ENCODE peak calls at places on chromosomes 5 and 9, in seven cellular contexts. C is esophagus muscularis mucosa, K is hepatocyte, E is HFFc6, W is AG04450, U is fibroblast of mammary gland, S is chondrocyte. J is an unnamed sample.

GRCh38 chr5:100731768-100732167 is 171.3 kb downstream of the ST8SIA4 start:
- DNase-seq in C (no peak), K (no peak), E (no peak), W (no peak), U (no peak), S (no peak), J (no peak)

GRCh38 chr9:129176786-129177442 is 1.1 kb downstream of the IER5L start:
- DNase-seq in C (no peak), K (peak; percentile 57), E (peak; percentile 26), W (no peak), U (peak; percentile 41), S (no peak), J (no peak)

GRCh38 chr9:35951736-35952135 is 6.2 kb downstream of the OR2S2 start:
- DNase-seq in C (no peak), K (no peak), E (peak; percentile 55), W (peak; percentile 13), U (peak; percentile 50), S (no peak), J (no peak)

GRCh38 chr5:108264533-108264932 is 117.4 kb downstream of the FBXL17 start:
- DNase-seq in C (no peak), K (no peak), E (no peak), W (no peak), U (no peak), S (no peak), J (no peak)

GRCh38 chr5:72503888-72504491 is 3.2 kb downstream of the ZNF366 start:
- DNase-seq in C (peak; percentile 91), K (no peak), E (peak; percentile 48), W (no peak), U (peak; percentile 69), S (no peak), J (no peak)

GRCh38 chr9:72065076-72065475 is 4.7 kb upstream of the C9orf57 start:
- DNase-seq in C (no peak), K (no peak), E (no peak), W (no peak), U (peak; percentile 68), S (no peak), J (no peak)

GRCh38 chr5:143400541-143401252 is 2.8 kb downstream of the NR3C1 start:
- DNase-seq in C (no peak), K (no peak), E (no peak), W (no peak), U (peak; percentile 77), S (no peak), J (no peak)

GRCh38 chr5:115415143-115415491 is 118.7 kb upstream of the CCDC112 start:
- DNase-seq in C (peak; percentile 87), K (peak; percentile 74), E (peak; percentile 46), W (no peak), U (peak; percentile 97), S (no peak), J (no peak)

GRCh38 chr9:131546336-131547084 is 1.2 kb downstream of the PRRT1B start:
- DNase-seq in C (no peak), K (no peak), E (no peak), W (no peak), U (no peak), S (no peak), J (no peak)

GRCh38 chr9:110081395-110081794 is 126.6 kb downstream of the C9orf152 start:
- DNase-seq in C (no peak), K (no peak), E (peak; percentile 62), W (no peak), U (peak; percentile 61), S (no peak), J (no peak)

GRCh38 chr9:110099236-110099741 is 108.7 kb downstream of the C9orf152 start:
- DNase-seq in C (no peak), K (peak; percentile 50), E (peak; percentile 74), W (no peak), U (peak; percentile 92), S (no peak), J (peak; percentile 60)

GRCh38 chr9:99511723-99512122 is 289.6 kb downstream of the SEC61B start:
- DNase-seq in C (peak; percentile 81), K (no peak), E (no peak), W (no peak), U (no peak), S (no peak), J (no peak)
- TF ChIP-seq CTCF in C (no peak), K (no peak), E (peak; percentile 49), W (peak; percentile 24), U (peak; percentile 17), S (no peak), J (peak; percentile 37)

GRCh38 chr5:124133406-124133805 is 613.0 kb downstream of the ZNF608 start:
- DNase-seq in C (no peak), K (no peak), E (no peak), W (no peak), U (no peak), S (no peak), J (no peak)
- TF ChIP-seq CTCF in C (no peak), K (no peak), E (no peak), W (no peak), U (no peak), S (no peak), J (no peak)

GRCh38 chr5:9156282-9156681 is 389.6 kb downstream of the SEMA5A start:
- DNase-seq in C (no peak), K (peak; percentile 52), E (peak; percentile 70), W (peak; percentile 30), U (peak; percentile 75), S (no peak), J (peak; percentile 54)
- TF ChIP-seq CTCF in C (no peak), K (peak; percentile 39), E (peak; percentile 79), W (peak; percentile 52), U (peak; percentile 59), S (peak; percentile 75), J (peak; percentile 77)

GRCh38 chr5:3077684-3078083 is 326.2 kb upstream of the IRX2 start:
- DNase-seq in C (no peak), K (no peak), E (no peak), W (no peak), U (no peak), S (no peak), J (no peak)

GRCh38 chr5:3080366-3080765 is 328.9 kb upstream of the IRX2 start:
- DNase-seq in C (no peak), K (no peak), E (no peak), W (no peak), U (no peak), S (no peak), J (no peak)

DNA sequence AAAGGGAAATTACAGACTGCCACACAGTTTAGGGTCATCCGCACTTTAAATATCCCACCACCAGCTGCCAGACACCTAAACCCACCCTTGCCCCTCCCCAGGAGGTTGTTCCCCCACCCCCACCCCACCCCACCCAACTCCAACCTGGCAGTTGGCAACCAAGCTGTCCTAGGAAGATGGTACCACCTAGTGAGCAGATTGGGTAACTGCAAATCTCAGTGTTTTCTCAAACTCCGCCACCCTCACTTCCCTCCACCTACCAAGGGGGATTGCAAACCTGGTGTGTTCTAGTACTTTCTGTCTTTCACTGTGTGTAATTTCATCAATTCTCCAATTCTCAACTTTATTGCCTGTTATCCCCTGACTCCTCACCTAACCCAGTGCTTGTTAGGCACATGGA is 323.8 kb upstream of the IRX2 start:
- DNase-seq in C (no peak), K (no peak), E (no peak), W (no peak), U (no peak), S (no peak), J (no peak)
- TF ChIP-seq CTCF in C (no peak), K (no peak), E (no peak), W (no peak), U (no peak), S (peak; percentile 35), J (no peak)

GRCh38 chr9:90198956-90199355 is 443.7 kb downstream of the DIRAS2 start:
- DNase-seq in C (no peak), K (no peak), E (no peak), W (no peak), U (no peak), S (no peak), J (no peak)
- TF ChIP-seq CTCF in C (no peak), K (no peak), E (no peak), W (no peak), U (no peak), S (no peak), J (no peak)

GRCh38 chr5:620586-621180 is 8.5 kb downstream of the CEP72 start:
- DNase-seq in C (no peak), K (no peak), E (no peak), W (no peak), U (no peak), S (no peak), J (no peak)
- TF ChIP-seq CTCF in C (no peak), K (no peak), E (no peak), W (no peak), U (no peak), S (no peak), J (no peak)

DNA sequence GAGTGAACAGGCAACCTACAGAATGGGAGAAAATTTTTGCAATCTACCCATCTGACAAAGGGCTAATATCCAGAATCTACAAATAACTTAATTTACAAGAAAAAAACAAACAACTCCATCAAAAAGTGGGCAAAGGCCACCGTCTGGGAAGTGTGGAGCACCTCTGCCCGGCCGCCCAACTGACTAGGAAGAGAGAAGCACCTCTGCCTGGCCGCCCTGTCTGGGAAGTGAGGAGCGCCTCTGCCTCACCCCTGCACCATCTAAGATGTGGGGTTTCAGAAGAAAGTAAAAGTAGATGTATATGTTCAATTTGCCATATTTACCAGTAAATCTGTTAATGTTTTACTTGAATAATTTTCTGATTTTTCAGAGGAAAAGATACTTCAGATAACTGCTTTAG is 108.1 kb upstream of the TMEM161B start:
- DNase-seq in C (no peak), K (no peak), E (no peak), W (no peak), U (no peak), S (no peak), J (no peak)
- TF ChIP-seq CTCF in C (no peak), K (no peak), E (no peak), W (no peak), U (no peak), S (no peak), J (no peak)

GRCh38 chr5:175849153-175849552 is 22.2 kb upstream of the CPLX2 start:
- DNase-seq in C (no peak), K (no peak), E (no peak), W (no peak), U (no peak), S (no peak), J (no peak)

GRCh38 chr5:175848676-175849075 is 22.7 kb upstream of the CPLX2 start:
- DNase-seq in C (no peak), K (no peak), E (no peak), W (no peak), U (no peak), S (no peak), J (no peak)

GRCh38 chr5:175847061-175847460 is 24.3 kb upstream of the CPLX2 start:
- DNase-seq in C (no peak), K (no peak), E (no peak), W (no peak), U (no peak), S (no peak), J (no peak)

GRCh38 chr5:175846332-175846731 is 25.0 kb upstream of the CPLX2 start:
- DNase-seq in C (no peak), K (no peak), E (no peak), W (no peak), U (no peak), S (no peak), J (no peak)

GRCh38 chr5:175847503-175847902 is 23.9 kb upstream of the CPLX2 start:
- DNase-seq in C (no peak), K (no peak), E (no peak), W (no peak), U (peak; percentile 7), S (no peak), J (no peak)
- TF ChIP-seq CTCF in C (no peak), K (no peak), E (peak; percentile 58), W (peak; percentile 53), U (peak; percentile 23), S (peak; percentile 13), J (peak; percentile 40)

J was measured in AG09309.